ENCODE peak calls at places on chromosomes 12 and 14, in seven cellular contexts. W is CD14-positive monocyte; Y is EL; F is SJSA1; O is effector memory CD4-positive, alpha-beta T cell; R is body of pancreas; S is upper lobe of right lung. V is an unnamed sample.

GRCh38 chr14:51607677-51608076 is 44.0 kb upstream of the FRMD6 start:
- DNase-seq in S (no peak), O (no peak), Y (peak; percentile 97), R (no peak), F (peak; percentile 92), W (no peak), V (peak; percentile 60)

GRCh38 chr14:67502867-67503266 is 14.3 kb upstream of the TMEM229B start:
- DNase-seq in F (no peak), S (no peak), R (no peak), Y (no peak), W (no peak), O (no peak), V (no peak)

GRCh38 chr12:124940393-124941169 is 26.1 kb upstream of the UBC start:
- DNase-seq in O (peak; percentile 58), S (peak; percentile 95), Y (peak; percentile 95), R (peak; percentile 82), F (peak; percentile 82), W (peak; percentile 84), V (peak; percentile 94)

GRCh38 chr12:16266085-16266484 is 11.4 kb downstream of the SLC15A5 start:
- DNase-seq in F (no peak), R (no peak), W (no peak), S (no peak), Y (no peak), O (no peak), V (no peak)

GRCh38 chr12:102616692-102617091 is 136.3 kb upstream of the IGF1 start:
- DNase-seq in S (no peak), W (no peak), R (no peak), O (no peak), F (no peak), Y (no peak), V (no peak)

GRCh38 chr14:51552275-51552674 is 99.4 kb upstream of the FRMD6 start:
- DNase-seq in Y (no peak), S (no peak), W (no peak), O (no peak), F (no peak), R (no peak), V (no peak)

GRCh38 chr12:110116623-110117022 is 7.5 kb upstream of the IFT81 start:
- DNase-seq in W (no peak), S (no peak), O (no peak), R (no peak), F (no peak), Y (no peak), V (no peak)

GRCh38 chr12:26691234-26691970 is 141.6 kb downstream of the ITPR2 start:
- DNase-seq in Y (peak; percentile 97), R (no peak), F (peak; percentile 90), O (no peak), S (no peak), W (no peak), V (no peak)

GRCh38 chr12:9404469-9405260 is 196.5 kb upstream of the PZP start:
- DNase-seq in W (no peak), O (no peak), F (no peak), Y (no peak), R (no peak), S (no peak), V (no peak)

GRCh38 chr14:103158688-103159087 is 35.4 kb downstream of the TNFAIP2 start:
- DNase-seq in F (no peak), Y (no peak), S (no peak), W (no peak), R (no peak), O (no peak), V (no peak)

GRCh38 chr14:36503771-36504741 is 16.0 kb downstream of the NKX2-1 start:
- DNase-seq in Y (no peak), O (no peak), W (no peak), F (no peak), R (no peak), S (peak; percentile 76), V (no peak)

GRCh38 chr12:1367731-1368285 is 226.6 kb downstream of the FBXL14 start:
- DNase-seq in F (no peak), R (no peak), O (no peak), Y (no peak), S (no peak), W (no peak), V (no peak)

GRCh38 chr12:26523708-26524150 is 309.3 kb downstream of the ITPR2 start:
- DNase-seq in W (peak; percentile 88), Y (peak; percentile 75), R (peak; percentile 98), O (no peak), F (no peak), S (peak; percentile 90), V (peak; percentile 90)

GRCh38 chr12:99154983-99155336 is 492.6 kb upstream of the GARIN6 start:
- DNase-seq in S (no peak), R (no peak), W (no peak), O (no peak), Y (no peak), F (no peak), V (no peak)

GRCh38 chr12:1642513-1642912 is 13.5 kb downstream of the WNT5B start:
- DNase-seq in F (no peak), O (no peak), Y (no peak), R (no peak), W (no peak), S (no peak), V (no peak)

GRCh38 chr14:73662439-73663056 is 17.8 kb downstream of the DNAL1 start:
- DNase-seq in W (no peak), F (peak; percentile 70), Y (peak; percentile 97), S (no peak), R (peak; percentile 12), O (no peak), V (no peak)

GRCh38 chr12:41919526-41920305 is 225.0 kb downstream of the GXYLT1 start:
- DNase-seq in F (no peak), R (no peak), Y (no peak), W (no peak), S (no peak), O (no peak), V (no peak)

GRCh38 chr12:124147030-124147429 is 147.9 kb upstream of the RFLNA start:
- DNase-seq in S (no peak), O (no peak), Y (no peak), R (no peak), W (no peak), F (no peak), V (no peak)

GRCh38 chr12:42785944-42786343 is 196.4 kb upstream of the PRICKLE1 start:
- DNase-seq in Y (no peak), W (no peak), S (no peak), R (no peak), O (no peak), F (no peak), V (no peak)

GRCh38 chr12:67669925-67670631 is 21.5 kb downstream of the DYRK2 start:
- DNase-seq in R (no peak), Y (peak; percentile 82), W (no peak), F (peak; percentile 19), S (no peak), O (no peak), V (no peak)

GRCh38 chr14:99821519-99822165 is 28.4 kb downstream of the EML1 start:
- DNase-seq in F (peak; percentile 21), Y (peak; percentile 88), S (no peak), R (no peak), O (no peak), W (no peak), V (no peak)